ENCODE peak calls at places on chromosomes 13 and 19, in five cellular contexts. E is tibial artery; S is coronary artery; M is activated T-helper 1 cell treated with anti-CD3 and anti-CD28 coated beads, Interleukin-12 subunit alpha, Interleukin-12 subunit beta, Interleukin-2, Interleukin-4 antibody, amounts not matched to agents 30 ng/mL and 10 ng/mL and 1 ng/mL, durations not matched to agents 14 hours and 24 hours and 36 hours; A is NCI-H1092. U is an unnamed sample.

GRCh38 chr19:32875428-32875827 is 5.9 kb upstream of the SLC7A9 start:
- DNase-seq in E (peak), S (no peak), M (no peak), A (no peak), U (no peak)

GRCh38 chr19:792361-792885 is 4.8 kb upstream of the PTBP1 start:
- DNase-seq in E (no peak), S (no peak), M (no peak), A (no peak), U (no peak)

GRCh38 chr19:49950956-49951526 is 9.9 kb downstream of the SIGLEC11 start:
- DNase-seq in E (peak), S (no peak), M (no peak), A (no peak), U (no peak)

GRCh38 chr19:46515879-46516350 is 20.2 kb upstream of the PNMA8B start:
- DNase-seq in E (no peak), S (no peak), M (no peak), A (no peak), U (peak)

GRCh38 chr13:57425531-57425930 is 206.0 kb upstream of the PCDH17 start:
- DNase-seq in E (no peak), S (no peak), M (no peak), A (no peak), U (no peak)

GRCh38 chr19:52748336-52748950 is 13.6 kb upstream of the ZNF611 start:
- DNase-seq in E (no peak), S (no peak), M (no peak), A (no peak), U (peak)

GRCh38 chr19:42140125-42140754 is 8.0 kb upstream of the POU2F2 start:
- DNase-seq in E (no peak), S (no peak), M (no peak), A (no peak), U (peak)

GRCh38 chr19:31501427-31502195 is 152.4 kb upstream of the TSHZ3 start:
- DNase-seq in E (no peak), S (no peak), M (no peak), A (no peak), U (no peak)

GRCh38 chr13:34867590-34867989 is 74.5 kb upstream of the NBEA start:
- DNase-seq in E (no peak), S (no peak), M (no peak), A (no peak), U (no peak)

GRCh38 chr13:102724923-102725322 is 30.1 kb upstream of the METTL21C start:
- DNase-seq in E (no peak), S (no peak), M (no peak), A (peak), U (peak)

GRCh38 chr19:23787106-23787505 is 28.4 kb upstream of the ZNF681 start:
- DNase-seq in E (no peak), S (no peak), M (no peak), A (no peak), U (peak)

GRCh38 chr19:4018140-4018613 is 10.6 kb downstream of the PIAS4 start:
- DNase-seq in E (no peak), S (no peak), M (no peak), A (no peak), U (no peak)

GRCh38 chr19:18645035-18645511 is 8.2 kb downstream of the KLHL26 start:
- DNase-seq in E (peak), S (peak), M (no peak), A (no peak), U (no peak)